ENCODE peak calls at places on chromosome 4, in five cellular contexts. M is activated CD8-positive, alpha-beta T cell treated with anti-CD3 and anti-CD28 coated beads for 36 hours; E is pancreas; R is A549; S is activated naive CD8-positive, alpha-beta T cell treated with anti-CD3 and anti-CD28 coated beads, Interleukin-2, amount 10 ng/mL, durations not matched to agents 7 days and 5 days. X is an unnamed sample.

GRCh38 chr4:168654206-168655174 is 157.6 kb downstream of the PALLD start:
- ATAC-seq in M (no peak), E (no peak), R (no peak), S (no peak), X (no peak)

GRCh38 chr4:165965503-165965902 is 92.5 kb downstream of the TLL1 start:
- ATAC-seq in M (no peak), E (no peak), R (no peak), S (no peak), X (no peak)

GRCh38 chr4:104826171-104826570 is 320.5 kb upstream of the TET2 start:
- ATAC-seq in M (no peak), E (peak; percentile 55), R (no peak), S (no peak), X (no peak)

GRCh38 chr4:150950657-150951056 is 64.4 kb downstream of the LRBA start:
- ATAC-seq in M (no peak), E (no peak), R (no peak), S (no peak), X (no peak)

GRCh38 chr4:82469776-82470345 is 39.5 kb downstream of the ENOPH1 start:
- ATAC-seq in M (peak; percentile 45), E (no peak), R (no peak), S (no peak), X (peak; percentile 35)

GRCh38 chr4:104418313-104418712 is 76.4 kb downstream of the CXXC4 start:
- ATAC-seq in M (no peak), E (no peak), R (no peak), S (no peak), X (peak; percentile 56)

GRCh38 chr4:3293410-3294391 is 880 bp downstream of the RGS12 start:
- ATAC-seq in M (no peak), E (no peak), R (peak; percentile 19), S (no peak), X (no peak)

GRCh38 chr4:148539387-148539786 is 97.2 kb upstream of the NR3C2 start:
- ATAC-seq in M (no peak), E (no peak), R (no peak), S (no peak), X (no peak)

GRCh38 chr4:74133786-74134499 is 24.0 kb upstream of the MTHFD2L start:
- ATAC-seq in M (no peak), E (peak; percentile 95), R (peak; percentile 95), S (no peak), X (peak; percentile 52)

GRCh38 chr4:177907736-177908424 is 465.6 kb upstream of the AGA start:
- ATAC-seq in M (no peak), E (no peak), R (no peak), S (no peak), X (no peak)

GRCh38 chr4:77012726-77013125 is 63.1 kb downstream of the CCNI start:
- ATAC-seq in M (no peak), E (no peak), R (no peak), S (no peak), X (no peak)

GRCh38 chr4:70712150-70712549 is 9.6 kb upstream of the RUFY3 start:
- ATAC-seq in M (no peak), E (no peak), R (no peak), S (no peak), X (no peak)

GRCh38 chr4:53089940-53090729 is 228.0 kb downstream of the RASL11B start:
- ATAC-seq in M (no peak), E (no peak), R (no peak), S (no peak), X (no peak)

GRCh38 chr4:11368701-11369115 is 60.0 kb downstream of the HS3ST1 start:
- ATAC-seq in M (no peak), E (no peak), R (peak; percentile 50), S (peak; percentile 33), X (peak; percentile 35)

GRCh38 chr4:26044524-26044923 is 130.5 kb downstream of the SMIM20 start:
- ATAC-seq in M (peak; percentile 71), E (no peak), R (no peak), S (no peak), X (peak; percentile 56)

GRCh38 chr4:102612195-102612594 is 111.0 kb downstream of the NFKB1 start:
- ATAC-seq in M (no peak), E (no peak), R (no peak), S (no peak), X (no peak)

GRCh38 chr4:84456157-84456556 is 42.9 kb downstream of the NKX6-1 start:
- ATAC-seq in M (no peak), E (no peak), R (no peak), S (no peak), X (no peak)

GRCh38 chr4:26197018-26197779 is 123.6 kb upstream of the RBPJ start:
- ATAC-seq in M (peak; percentile 88), E (no peak), R (peak; percentile 83), S (peak; percentile 93), X (peak; percentile 85)

GRCh38 chr4:37602454-37603069 is 83.6 kb downstream of the RELL1 start:
- ATAC-seq in M (no peak), E (peak; percentile 41), R (no peak), S (no peak), X (no peak)

GRCh38 chr4:162847945-162848549 is 318.6 kb downstream of the NAF1 start:
- ATAC-seq in M (no peak), E (no peak), R (no peak), S (no peak), X (no peak)

GRCh38 chr4:122548452-122548851 is 72.4 kb downstream of the IL21 start:
- ATAC-seq in M (peak; percentile 78), E (no peak), R (no peak), S (peak; percentile 86), X (peak; percentile 78)

GRCh38 chr4:79603681-79604080 is 195.7 kb upstream of the GK2 start:
- ATAC-seq in M (peak; percentile 68), E (no peak), R (no peak), S (no peak), X (peak; percentile 66)

GRCh38 chr4:57048590-57049304 is 61.4 kb downstream of the IGFBP7 start:
- ATAC-seq in M (no peak), E (no peak), R (no peak), S (no peak), X (no peak)